ENCODE peak calls at places on chromosomes 11 and 22, in five cellular contexts. L, H, E, I and W are unnamed samples.

GRCh38 chr11:128285313-128285712 is 302.0 kb downstream of the ETS1 start:
- DNase-seq in L (no peak), H (no peak), E (no peak), I (no peak), W (no peak)

GRCh38 chr22:23519442-23520177 is 60.5 kb downstream of the IGLL1 start:
- DNase-seq in L (no peak), H (no peak), E (no peak), I (no peak), W (no peak)

GRCh38 chr22:46731246-46732040 is 6.6 kb downstream of the CERK start:
- DNase-seq in L (no peak), H (no peak), E (peak; percentile 78), I (no peak), W (peak; percentile 50)

GRCh38 chr11:76698321-76699043 is 27.9 kb upstream of the LRRC32 start:
- DNase-seq in L (peak; percentile 27), H (no peak), E (no peak), I (peak; percentile 55), W (peak; percentile 84)

GRCh38 chr22:27116295-27116694 is 458.9 kb downstream of the MIAT start:
- DNase-seq in L (no peak), H (no peak), E (no peak), I (no peak), W (no peak)

GRCh38 chr11:71490731-71491390 is 36.2 kb upstream of the KRTAP5-7 start:
- DNase-seq in L (no peak), H (no peak), E (no peak), I (no peak), W (no peak)

GRCh38 chr11:2787816-2788750 is 88.3 kb upstream of the KCNQ1OT1 start:
- DNase-seq in L (no peak), H (no peak), E (peak; percentile 61), I (no peak), W (peak; percentile 47)

GRCh38 chr22:37229012-37229804 is 14.9 kb downstream of the RAC2 start:
- DNase-seq in L (no peak), H (no peak), E (no peak), I (peak; percentile 41), W (no peak)

GRCh38 chr11:86056262-86056911 is 12.5 kb downstream of the PICALM start:
- DNase-seq in L (no peak), H (no peak), E (no peak), I (no peak), W (no peak)

GRCh38 chr11:86058360-86058759 is 10.5 kb downstream of the PICALM start:
- DNase-seq in L (no peak), H (no peak), E (no peak), I (no peak), W (no peak)

GRCh38 chr11:86047275-86047991 is 21.5 kb downstream of the PICALM start:
- DNase-seq in L (no peak), H (no peak), E (no peak), I (no peak), W (no peak)

GRCh38 chr11:86050310-86050709 is 18.6 kb downstream of the PICALM start:
- DNase-seq in L (no peak), H (no peak), E (no peak), I (no peak), W (no peak)

DNA sequence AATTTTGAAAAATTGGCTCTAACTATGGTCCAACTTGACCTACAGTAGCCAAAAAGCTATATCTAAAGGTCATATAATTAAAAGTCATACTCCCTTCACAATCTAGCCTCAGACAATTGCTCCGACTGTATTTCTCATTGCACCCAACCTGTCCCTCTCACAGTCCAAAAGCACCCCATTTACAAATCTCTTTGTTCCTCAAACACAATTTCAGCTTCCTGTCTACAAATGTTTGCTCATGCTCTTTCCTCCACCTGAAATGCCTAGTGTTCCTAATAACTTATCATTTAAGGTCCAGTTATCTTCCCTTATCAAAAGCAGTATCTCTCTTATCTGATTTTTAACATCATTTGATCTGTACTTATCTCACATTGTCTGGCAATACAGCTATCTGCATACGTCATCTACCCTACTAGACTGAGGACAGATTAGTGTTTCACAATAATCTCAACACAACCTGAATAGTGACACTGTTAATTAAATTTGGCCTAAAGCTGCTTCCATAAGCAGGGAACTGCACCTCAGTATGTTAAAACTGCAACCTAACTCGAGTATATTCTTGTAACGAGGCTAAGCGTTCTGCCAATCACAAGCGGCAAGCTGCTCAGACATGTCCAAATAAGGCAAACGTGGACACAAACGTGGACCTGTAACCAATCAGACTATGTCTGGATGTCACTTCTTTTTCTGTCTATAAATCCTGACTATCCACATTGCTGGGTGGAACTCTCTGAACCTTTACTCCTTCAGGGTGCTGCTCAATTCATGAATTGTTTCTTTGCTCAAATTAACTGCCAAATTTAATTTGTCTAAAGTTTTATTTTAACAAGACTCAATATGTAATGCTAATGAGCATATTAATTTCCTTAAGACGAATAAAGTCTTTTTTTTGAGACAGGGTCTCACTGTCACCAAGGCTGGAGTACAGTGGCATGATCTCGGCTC is 15.9 kb downstream of the PICALM start:
- DNase-seq in L (no peak), H (no peak), E (no peak), I (no peak), W (no peak)
- H3K27ac ChIP-seq in L (no peak overlapping the region), H (peak overlapping the region; percentile 26), E (no peak overlapping the region), I (peak overlapping the region; percentile 56), W (no peak overlapping the region)

GRCh38 chr11:65388731-65389130 is 2.3 kb downstream of the FRMD8 start:
- DNase-seq in L (no peak), H (peak; percentile 19), E (no peak), I (no peak), W (no peak)
- H3K79me2 ChIP-seq in L (no peaks in the 10 kb centered on the region), H (peaks cover 51% of the 10 kb centered on the region), E (no peaks in the 10 kb centered on the region), I (peaks cover 37% of the 10 kb centered on the region), W (no peaks in the 10 kb centered on the region)

GRCh38 chr22:31243339-31244043 is 31.4 kb downstream of the LIMK2 start:
- DNase-seq in L (no peak), H (no peak), E (no peak), I (no peak), W (no peak)
- TF ChIP-seq CREB1 in L (no peak), H (no peak), E (no peak), I (no peak), W (no peak)

GRCh38 chr11:73190557-73190885 is 27.6 kb upstream of the P2RY2 start:
- DNase-seq in L (no peak), H (no peak), E (no peak), I (no peak), W (no peak)
- H3K27ac ChIP-seq in L (no peak overlapping the region), H (no peak overlapping the region), E (no peak overlapping the region), I (no peak overlapping the region), W (no peak overlapping the region)

DNA sequence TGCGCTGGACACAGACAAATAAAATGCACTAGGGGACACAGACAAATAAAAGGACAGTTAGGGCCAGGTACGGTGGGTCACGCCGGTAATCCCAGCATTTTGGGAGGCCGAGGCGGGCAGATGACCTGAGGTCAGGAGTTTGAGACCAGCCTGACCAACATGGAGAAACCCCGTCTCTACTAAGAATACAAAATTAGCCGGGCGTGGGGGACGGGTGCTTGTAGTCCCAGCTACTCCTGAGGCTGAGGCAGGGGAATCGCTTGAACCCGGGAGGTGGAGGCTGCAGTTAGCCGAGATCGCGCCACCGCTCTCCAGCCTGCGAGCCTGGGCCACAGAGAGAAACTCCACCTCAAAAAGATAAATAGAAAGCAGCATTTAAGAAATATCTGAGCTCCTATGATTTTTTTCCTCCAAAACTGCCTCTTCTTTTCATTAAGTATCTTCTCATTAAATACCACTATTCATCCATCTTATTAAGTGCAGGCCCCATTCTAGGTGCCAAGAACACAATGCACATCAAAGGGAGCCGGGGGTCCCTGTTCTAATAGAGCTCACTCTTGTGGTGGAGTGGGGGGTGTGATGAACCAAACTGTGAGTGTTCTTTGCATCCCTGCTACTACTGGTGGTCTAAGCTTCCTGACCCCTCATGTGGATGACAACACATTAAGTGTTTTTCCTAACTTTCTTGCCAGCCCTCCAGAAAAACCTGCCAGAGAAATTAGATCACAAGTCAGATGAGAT is 766 bp upstream of the ZNHIT2 start:
- DNase-seq in L (no peak), H (no peak), E (no peak), I (peak; percentile 4), W (no peak)
- H3K79me2 ChIP-seq in L (peaks cover 32% of the 10 kb centered on the region), H (peaks cover 52% of the 10 kb centered on the region), E (peaks cover 32% of the 10 kb centered on the region), I (peaks cover 61% of the 10 kb centered on the region), W (peaks cover 38% of the 10 kb centered on the region)

DNA sequence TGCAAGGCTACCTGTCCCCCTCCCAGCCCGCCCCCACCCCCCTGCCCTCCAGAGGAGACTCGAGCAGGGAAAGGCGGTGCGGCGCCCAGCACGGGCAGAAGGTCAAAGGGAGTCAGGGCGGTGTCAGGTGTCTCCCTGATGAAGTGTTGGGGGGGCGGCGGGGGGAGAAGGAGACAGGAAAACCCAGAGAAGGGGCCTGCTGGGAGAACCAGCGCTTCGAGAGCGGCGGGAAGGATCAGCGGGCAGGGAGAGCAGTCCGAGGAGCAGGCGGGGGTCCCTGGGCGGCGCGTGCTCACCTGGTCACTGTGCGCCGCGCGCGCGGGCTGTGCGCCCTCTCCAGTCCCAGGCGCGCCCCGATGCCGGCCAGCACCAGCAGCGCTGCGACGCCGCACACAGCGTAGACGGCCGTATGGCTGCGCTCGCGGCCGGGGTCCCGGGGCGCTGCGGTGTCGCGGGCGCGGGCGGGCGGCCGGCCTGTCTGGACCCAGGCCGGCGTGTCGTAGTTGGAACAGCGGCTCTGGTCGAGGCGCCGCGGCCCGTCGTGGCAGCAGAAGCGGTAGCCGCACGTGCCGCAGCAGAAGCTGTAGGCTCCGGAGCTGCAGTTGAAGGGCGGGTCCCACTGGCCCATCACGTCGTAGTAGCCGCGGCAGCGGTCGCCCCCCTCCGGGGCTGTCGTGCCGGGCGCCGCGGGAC is 886 bp downstream of the SHISA8 start:
- DNase-seq in L (no peak), H (no peak), E (no peak), I (peak; percentile 39), W (peak; percentile 84)
- TF ChIP-seq CREB1 in L (peak; percentile 89), H (no peak), E (no peak), I (no peak), W (peak; percentile 62)

GRCh38 chr11:10351768-10352641 is 47.1 kb downstream of the ADM start:
- DNase-seq in L (peak; percentile 98), H (no peak), E (peak; percentile 89), I (no peak), W (peak; percentile 99)
- H3K27ac ChIP-seq in L (peak overlapping the region; percentile 95), H (no peak overlapping the region), E (peak overlapping the region; percentile 59), I (no peak overlapping the region), W (peak overlapping the region; percentile 100)

GRCh38 chr22:50347157-50347556 is 4.0 kb downstream of the PPP6R2 start:
- DNase-seq in L (no peak), H (no peak), E (no peak), I (no peak), W (no peak)
- H3K79me2 ChIP-seq in L (peaks cover 17% of the 10 kb centered on the region), H (peaks cover 16% of the 10 kb centered on the region), E (peaks cover 24% of the 10 kb centered on the region), I (peaks cover 34% of the 10 kb centered on the region), W (peaks cover 40% of the 10 kb centered on the region)

GRCh38 chr22:49243335-49243734 is 584.3 kb downstream of the BRD1 start:
- DNase-seq in L (no peak), H (no peak), E (no peak), I (no peak), W (no peak)
- TF ChIP-seq CREB1 in L (no peak), H (no peak), E (no peak), I (no peak), W (no peak)

GRCh38 chr11:120581317-120581716 is 69.8 kb downstream of the GRIK4 start:
- DNase-seq in L (no peak), H (no peak), E (no peak), I (no peak), W (no peak)

GRCh38 chr11:120590472-120590871 is 78.9 kb downstream of the GRIK4 start:
- DNase-seq in L (no peak), H (no peak), E (no peak), I (no peak), W (no peak)

GRCh38 chr11:120589376-120589775 is 77.8 kb downstream of the GRIK4 start:
- DNase-seq in L (no peak), H (no peak), E (no peak), I (no peak), W (no peak)

GRCh38 chr11:120587299-120587698 is 75.8 kb downstream of the GRIK4 start:
- DNase-seq in L (no peak), H (no peak), E (no peak), I (no peak), W (no peak)

GRCh38 chr11:120586072-120586471 is 74.5 kb downstream of the GRIK4 start:
- DNase-seq in L (no peak), H (no peak), E (no peak), I (no peak), W (no peak)
- H3K27ac ChIP-seq in L (no peak overlapping the region), H (no peak overlapping the region), E (no peak overlapping the region), I (no peak overlapping the region), W (no peak overlapping the region)